ENCODE peak calls at places on chromosomes 1 and 21, in eight cellular contexts. B is body of pancreas, G is K562, I is A549, W is stomach, C is heart left ventricle, N is sigmoid colon, Z is H54. X is an unnamed sample.
A peak's percentile ranks its signal among the peaks of the same experiment; 100 is the strongest.

GRCh38 chr1:238589843-238590435 is 699.2 kb upstream of the ZP4 start:
- DNase-seq in C (no peak), G (no peak), B (no peak), Z (no peak), I (no peak), W (no peak), N (no peak), X (no peak)

GRCh38 chr1:100482167-100482566 is 55.8 kb upstream of the GPR88 start:
- DNase-seq in N (no peak), C (no peak), Z (no peak), W (no peak), I (no peak), G (no peak), B (no peak), X (no peak)

GRCh38 chr1:212528501-212528900 is 80.1 kb upstream of the ATF3 start:
- DNase-seq in W (no peak), B (no peak), Z (no peak), N (no peak), I (no peak), C (no peak), G (no peak), X (no peak)

GRCh38 chr1:26820784-26821269 is 5.7 kb upstream of the ZDHHC18 start:
- DNase-seq in W (no peak), G (peak; percentile 44), I (no peak), C (no peak), Z (no peak), B (no peak), N (no peak), X (no peak)

GRCh38 chr1:206663832-206664652 is 20.7 kb upstream of the MAPKAPK2 start:
- DNase-seq in N (peak; percentile 77), C (peak; percentile 84), W (peak; percentile 67), I (peak; percentile 64), Z (no peak), B (peak; percentile 77), G (peak; percentile 85), X (peak; percentile 61)

GRCh38 chr1:89962024-89962741 is 32.7 kb upstream of the ZNF326 start:
- DNase-seq in C (no peak), Z (no peak), N (no peak), I (no peak), W (no peak), G (no peak), B (no peak), X (no peak)

GRCh38 chr1:89622895-89623294 is 10.0 kb upstream of the LRRC8C start:
- DNase-seq in N (no peak), I (peak; percentile 25), C (no peak), W (no peak), G (peak; percentile 29), B (no peak), Z (no peak), X (no peak)

GRCh38 chr1:233710031-233710430 is 96.1 kb downstream of the KCNK1 start:
- DNase-seq in Z (no peak), W (no peak), N (no peak), C (no peak), B (no peak), G (peak; percentile 81), I (no peak), X (no peak)

GRCh38 chr1:160996195-160996594 is 24.8 kb downstream of the F11R start:
- DNase-seq in C (no peak), N (no peak), Z (peak; percentile 49), B (no peak), G (no peak), I (peak; percentile 76), W (no peak), X (no peak)

GRCh38 chr1:15952317-15953258 is 23.3 kb downstream of the ZBTB17 start:
- DNase-seq in N (no peak), G (peak; percentile 91), I (peak; percentile 61), Z (peak; percentile 83), C (no peak), W (no peak), B (no peak), X (no peak)

GRCh38 chr1:28766532-28767183 is 29.9 kb downstream of the YTHDF2 start:
- DNase-seq in W (no peak), N (no peak), I (no peak), G (no peak), B (no peak), Z (no peak), C (no peak), X (no peak)

GRCh38 chr1:240000634-240001033 is 91.0 kb upstream of the FMN2 start:
- DNase-seq in G (no peak), W (no peak), N (no peak), I (no peak), Z (peak; percentile 23), C (no peak), B (no peak), X (no peak)

GRCh38 chr1:197908695-197909336 is 6.4 kb downstream of the C1orf53 start:
- DNase-seq in W (no peak), N (no peak), C (no peak), I (no peak), Z (no peak), G (no peak), B (no peak), X (no peak)

GRCh38 chr1:236395780-236396664 is 1.9 kb downstream of the EDARADD start:
- DNase-seq in B (peak; percentile 15), N (no peak), I (no peak), G (peak; percentile 51), C (no peak), Z (no peak), W (no peak), X (peak; percentile 13)

GRCh38 chr1:216807696-216808095 is 84.5 kb upstream of the ESRRG start:
- DNase-seq in W (no peak), N (no peak), Z (no peak), C (no peak), B (no peak), G (no peak), I (no peak), X (no peak)

GRCh38 chr1:38009088-38009840 is 3.3 kb upstream of the UTP11 start:
- DNase-seq in G (peak; percentile 83), I (no peak), N (peak; percentile 56), B (no peak), C (no peak), Z (no peak), W (no peak), X (no peak)

GRCh38 chr1:193633991-193634390 is 447.6 kb upstream of the B3GALT2 start:
- DNase-seq in B (no peak), I (no peak), W (no peak), C (no peak), N (no peak), G (no peak), Z (no peak), X (no peak)
- TF ChIP-seq POLR2A in B (no peak), I (no peak), W (no peak), C (no peak), N (no peak), G (no peak), Z (no peak), X (no peak)

DNA sequence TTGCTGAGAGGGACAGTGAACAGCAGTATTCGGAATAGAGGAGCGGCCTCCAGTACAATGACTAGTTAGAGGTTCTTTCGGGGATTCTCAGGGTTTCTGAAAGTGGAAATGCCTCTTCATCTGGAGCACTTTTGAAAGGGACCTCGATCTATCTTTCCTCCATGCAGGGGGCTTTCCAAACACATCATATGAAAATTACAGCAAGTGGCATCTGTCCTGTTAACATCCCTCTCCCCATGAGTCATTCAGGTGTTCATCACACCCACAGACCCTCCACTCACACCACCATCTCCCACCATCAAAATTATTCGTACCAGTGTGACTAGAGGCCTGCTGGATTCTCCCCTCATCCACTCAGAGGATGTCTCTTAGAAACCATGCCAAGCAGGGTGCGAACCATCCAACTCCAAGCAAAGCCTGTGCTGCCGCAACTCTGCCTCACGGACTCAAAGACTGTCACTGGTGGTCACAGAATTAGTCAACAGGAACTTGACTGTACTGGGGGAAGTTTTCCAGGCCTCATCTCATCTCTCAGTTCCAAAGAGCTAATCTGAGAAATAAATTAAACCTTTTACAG is 211.1 kb downstream of the MRPL39 start:
- DNase-seq in C (no peak), W (no peak), I (no peak), Z (no peak), G (no peak), B (no peak), N (no peak), X (no peak)
- TF ChIP-seq POLR2A in C (no peak), W (no peak), I (no peak), Z (no peak), G (no peak), B (no peak), N (no peak), X (no peak)

DNA sequence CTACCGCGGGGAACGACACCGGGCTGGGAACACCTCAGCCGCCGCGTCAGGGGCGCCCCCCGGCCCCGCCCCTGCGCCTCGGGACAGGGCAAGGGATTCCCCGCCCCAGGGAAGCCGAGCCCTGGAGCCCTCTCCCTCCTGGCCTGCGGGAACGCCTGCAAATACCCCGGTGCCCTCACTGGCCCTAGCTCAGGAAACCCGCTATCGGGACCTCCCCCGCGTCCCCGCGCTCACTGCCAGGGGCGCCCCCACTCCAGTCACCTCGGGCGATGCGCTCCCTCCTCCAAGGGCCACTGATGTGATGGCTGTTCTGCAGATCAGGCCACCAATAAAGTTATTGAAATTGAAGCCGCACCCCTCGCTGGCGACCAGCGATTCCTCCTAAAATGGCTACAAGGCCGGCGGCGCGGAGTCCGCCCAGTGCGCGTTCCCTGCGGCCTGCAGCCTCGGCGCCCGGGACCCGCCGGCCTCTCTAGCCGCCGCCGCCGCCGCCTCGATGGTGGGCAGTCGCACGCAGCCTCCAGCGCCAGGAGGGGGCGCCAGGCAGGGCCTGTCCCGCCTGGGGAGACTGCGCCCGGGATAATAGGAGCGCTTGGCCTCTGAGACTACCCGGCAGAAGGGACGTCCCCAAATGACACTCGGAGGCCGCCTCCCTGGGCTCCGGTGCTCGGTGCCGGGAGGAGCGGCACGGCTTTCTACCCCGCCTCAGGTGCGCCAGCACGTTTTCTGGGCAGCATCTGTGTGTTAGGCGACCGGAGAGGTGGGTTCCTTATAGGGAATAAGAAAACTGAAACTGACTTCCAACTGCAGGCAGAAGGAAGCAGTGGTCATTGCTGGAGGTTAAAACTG is at the start of gene PRKAB2:
- DNase-seq in G (peak; percentile 93), W (peak; percentile 97), B (peak; percentile 98), Z (peak; percentile 86), N (peak; percentile 98), C (peak; percentile 97), I (peak; percentile 97), X (peak; percentile 96)
- TF ChIP-seq POLR2A in G (peak; percentile 78), W (no peak), B (peak; percentile 74), Z (peak; percentile 36), N (peak; percentile 80), C (peak; percentile 6), I (peak; percentile 61), X (peak; percentile 56)

DNA sequence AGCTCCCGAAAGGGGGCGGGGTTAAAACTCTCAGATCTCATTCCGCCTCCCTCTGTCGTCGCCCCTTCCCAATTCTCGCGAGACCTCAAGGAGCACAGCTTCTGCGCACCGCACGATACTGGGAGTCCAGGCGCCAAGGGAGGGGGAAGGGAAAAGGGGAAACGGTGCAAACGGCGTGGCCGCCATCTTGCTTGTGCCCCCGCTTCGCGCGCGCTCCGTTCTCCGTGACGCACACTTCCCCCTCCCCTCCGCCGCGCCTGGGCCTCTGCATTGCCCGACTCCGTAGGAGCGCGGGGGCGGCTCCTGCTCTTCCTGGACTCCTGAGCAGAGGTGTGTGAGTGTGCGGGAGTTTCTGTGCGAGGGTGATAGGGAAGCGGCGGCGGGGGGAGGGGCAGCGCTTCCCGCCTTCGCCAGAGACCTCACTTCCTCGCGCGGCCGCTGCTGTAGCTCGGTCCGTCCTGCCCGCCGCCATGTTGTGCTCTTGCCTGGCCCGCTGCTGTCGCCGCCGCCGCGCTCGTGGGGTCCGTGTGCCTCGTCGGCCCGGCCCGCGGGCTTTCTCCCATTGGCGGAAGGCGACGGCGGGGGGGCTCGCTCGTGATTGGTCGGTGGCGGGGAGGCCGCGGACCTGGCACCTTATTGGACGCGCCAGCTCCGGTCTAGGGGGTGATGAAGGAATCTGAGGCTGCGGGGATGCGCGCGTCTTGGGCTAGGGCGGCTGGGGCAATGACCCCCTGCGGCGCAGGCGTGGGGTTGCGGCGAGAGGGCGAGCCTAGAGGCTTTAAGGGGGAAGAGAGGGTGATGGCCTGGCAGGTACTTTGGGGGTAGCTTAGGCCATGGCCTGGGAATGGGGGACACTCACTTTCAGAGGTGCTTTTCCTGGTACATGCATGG is at the start of gene NFYC:
- DNase-seq in N (peak; percentile 99), W (peak; percentile 96), Z (peak; percentile 91), I (peak; percentile 98), G (peak; percentile 99), B (peak; percentile 98), C (peak; percentile 99), X (peak; percentile 94)
- TF ChIP-seq POLR2A in N (peak; percentile 90), W (no peak), Z (peak; percentile 83), I (peak; percentile 62), G (peak; percentile 98), B (peak; percentile 88), C (no peak), X (peak; percentile 91)

X was measured in prostate gland.